ENCODE peak calls at places on chromosome X, in six cellular contexts. F is right lobe of liver, G is breast epithelium, U is body of pancreas, J is choroid plexus epithelial cell, W is pancreas. X is an unnamed sample.
A peak's percentile ranks its signal among the peaks of the same experiment; 100 is the strongest.

GRCh38 chrX:20906571-20906970 is 467.6 kb upstream of the CNKSR2 start:
- DNase-seq in F (no peak), G (no peak), U (no peak), J (no peak), W (no peak), X (no peak)

GRCh38 chrX:39821011-39821708 is 276.6 kb downstream of the BCOR start:
- DNase-seq in F (no peak), G (no peak), U (peak; percentile 26), J (no peak), W (peak; percentile 66), X (no peak)

GRCh38 chrX:123731987-123732678 is 719 bp downstream of the THOC2 start:
- DNase-seq in F (peak; percentile 61), G (peak; percentile 50), U (no peak), J (peak; percentile 14), W (peak; percentile 63), X (no peak)

GRCh38 chrX:24294619-24295018 is 19.2 kb downstream of the SUPT20HL2 start:
- DNase-seq in F (no peak), G (no peak), U (no peak), J (peak; percentile 45), W (no peak), X (peak; percentile 39)

GRCh38 chrX:155027509-155028066 is 944 bp downstream of the FUNDC2 start:
- DNase-seq in F (no peak), G (no peak), U (peak; percentile 30), J (peak; percentile 89), W (no peak), X (peak; percentile 49)

GRCh38 chrX:10904220-10904619 is 206.9 kb upstream of the HCCS start:
- DNase-seq in F (no peak), G (no peak), U (no peak), J (no peak), W (no peak), X (peak; percentile 31)

GRCh38 chrX:34893741-34894140 is 48.9 kb upstream of the FAM47B start:
- DNase-seq in F (no peak), G (no peak), U (no peak), J (no peak), W (no peak), X (no peak)

GRCh38 chrX:17442898-17443297 is 67.9 kb downstream of the NHS start:
- DNase-seq in F (no peak), G (no peak), U (no peak), J (peak; percentile 15), W (no peak), X (peak; percentile 32)

GRCh38 chrX:49878834-49879655 is at the start of gene USP27X:
- DNase-seq in F (peak; percentile 85), G (peak; percentile 70), U (peak; percentile 78), J (peak; percentile 83), W (peak; percentile 83), X (peak; percentile 82)

GRCh38 chrX:15055146-15055930 is 182.1 kb downstream of the MOSPD2 start:
- DNase-seq in F (no peak), G (no peak), U (no peak), J (peak; percentile 2), W (no peak), X (peak; percentile 59)

GRCh38 chrX:149207518-149207917 is 297.6 kb downstream of the IDS start:
- DNase-seq in F (no peak), G (no peak), U (no peak), J (no peak), W (no peak), X (no peak)

GRCh38 chrX:18833071-18833731 is 125.8 kb downstream of the PPEF1 start:
- DNase-seq in F (peak; percentile 80), G (no peak), U (peak; percentile 19), J (peak; percentile 12), W (no peak), X (no peak)

GRCh38 chrX:28177202-28177601 is 196.0 kb upstream of the DCAF8L1 start:
- DNase-seq in F (peak; percentile 31), G (no peak), U (no peak), J (no peak), W (no peak), X (no peak)

GRCh38 chrX:10676239-10676971 is 56.0 kb upstream of the MID1 start:
- DNase-seq in F (no peak), G (no peak), U (no peak), J (no peak), W (no peak), X (no peak)

GRCh38 chrX:5823861-5824260 is 404.8 kb downstream of the NLGN4X start:
- DNase-seq in F (no peak), G (no peak), U (no peak), J (no peak), W (no peak), X (no peak)

GRCh38 chrX:78119521-78120227 is 15.6 kb downstream of the PGK1 start:
- DNase-seq in F (no peak), G (no peak), U (no peak), J (peak; percentile 20), W (no peak), X (no peak)
- TF ChIP-seq CTCF in F (peak; percentile 43), G (no peak), U (peak; percentile 28), J (peak; percentile 38), W (no peak), X (peak; percentile 14)

DNA sequence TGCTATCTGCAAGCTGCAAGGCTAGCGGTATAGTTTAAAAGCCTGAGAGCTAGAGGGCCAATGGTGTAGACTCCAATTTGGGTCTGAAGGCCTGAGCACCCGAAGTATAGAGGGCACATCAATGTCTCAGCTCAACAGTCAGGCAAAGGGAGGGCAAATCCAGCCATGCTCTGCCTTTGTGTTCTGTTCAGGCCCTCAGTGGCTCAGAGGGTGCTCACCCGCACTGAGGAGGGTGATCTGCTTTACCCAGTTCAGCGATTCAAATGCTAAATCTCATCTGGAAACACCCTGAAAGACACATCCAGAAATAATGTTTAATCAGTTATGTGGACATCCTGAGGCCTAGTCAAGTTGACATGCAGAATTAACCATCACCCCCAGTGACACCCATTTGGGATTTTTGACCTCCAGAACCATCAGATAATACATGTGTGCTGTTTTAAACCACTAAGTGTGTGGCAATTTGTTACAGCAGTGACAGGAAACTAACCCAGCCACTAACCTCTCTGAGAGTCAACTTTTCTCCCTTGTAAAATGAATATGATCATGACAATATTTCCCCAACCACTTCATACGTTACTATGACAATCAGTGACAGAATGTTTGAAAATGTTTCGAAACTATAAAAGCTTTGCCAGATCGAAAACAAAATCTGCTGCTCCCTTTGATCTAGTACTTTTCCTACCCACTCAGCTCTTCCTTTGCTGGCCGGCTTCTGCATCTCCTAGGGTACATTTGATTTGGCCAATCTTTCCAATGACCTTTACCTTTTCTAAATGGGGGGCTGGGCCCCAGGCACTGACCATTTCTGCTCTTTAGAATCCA is 8.4 kb upstream of the TBL1X start:
- DNase-seq in F (no peak), G (no peak), U (no peak), J (no peak), W (no peak), X (no peak)
- TF ChIP-seq CTCF in F (no peak), G (no peak), U (no peak), J (no peak), W (no peak), X (no peak)

GRCh38 chrX:108132034-108132433 is 40.5 kb downstream of the ATG4A start:
- DNase-seq in F (no peak), G (no peak), U (peak; percentile 16), J (no peak), W (no peak), X (no peak)

GRCh38 chrX:108138814-108139213 is 47.2 kb downstream of the ATG4A start:
- DNase-seq in F (no peak), G (no peak), U (no peak), J (no peak), W (no peak), X (no peak)

GRCh38 chrX:108131471-108131870 is 39.9 kb downstream of the ATG4A start:
- DNase-seq in F (no peak), G (no peak), U (no peak), J (no peak), W (no peak), X (peak; percentile 10)

GRCh38 chrX:108130889-108131288 is 39.3 kb downstream of the ATG4A start:
- DNase-seq in F (no peak), G (no peak), U (no peak), J (no peak), W (no peak), X (no peak)

GRCh38 chrX:108134724-108135123 is 43.1 kb downstream of the ATG4A start:
- DNase-seq in F (no peak), G (no peak), U (no peak), J (no peak), W (no peak), X (no peak)
- TF ChIP-seq CTCF in F (no peak), G (no peak), U (no peak), J (peak; percentile 7), W (no peak), X (no peak)

DNA sequence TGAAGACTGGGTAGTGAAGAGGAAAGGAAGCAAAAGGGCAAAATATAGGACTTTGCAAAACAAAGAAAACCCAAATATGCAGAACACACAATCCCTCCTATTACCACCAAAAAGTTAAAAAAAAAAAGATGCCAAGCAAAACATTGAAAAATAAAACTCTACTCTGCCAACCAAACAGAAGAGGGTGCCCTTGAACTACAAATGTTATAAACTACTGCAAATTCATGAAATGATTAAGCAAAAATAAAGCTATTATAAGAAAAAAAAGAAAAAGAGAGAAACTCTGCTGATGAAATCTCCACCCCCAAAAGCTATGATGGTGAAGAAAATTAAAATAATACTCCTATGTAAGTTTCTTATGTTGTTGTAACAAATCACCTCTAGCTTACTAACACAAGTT is 168.5 kb upstream of the STK26 start:
- DNase-seq in F (no peak), G (no peak), U (no peak), J (peak; percentile 4), W (no peak), X (no peak)
- TF ChIP-seq CTCF in F (peak; percentile 0), G (no peak), U (peak; percentile 2), J (no peak), W (no peak), X (peak; percentile 23)

GRCh38 chrX:111005151-111005550 is 90.8 kb upstream of the PAK3 start:
- DNase-seq in F (no peak), G (no peak), U (no peak), J (no peak), W (no peak), X (no peak)

GRCh38 chrX:111009256-111009655 is 86.7 kb upstream of the PAK3 start:
- DNase-seq in F (no peak), G (no peak), U (no peak), J (no peak), W (no peak), X (no peak)

GRCh38 chrX:111008126-111008525 is 87.9 kb upstream of the PAK3 start:
- DNase-seq in F (no peak), G (no peak), U (no peak), J (no peak), W (no peak), X (no peak)

GRCh38 chrX:111006119-111006518 is 89.9 kb upstream of the PAK3 start:
- DNase-seq in F (no peak), G (no peak), U (no peak), J (no peak), W (no peak), X (no peak)

DNA sequence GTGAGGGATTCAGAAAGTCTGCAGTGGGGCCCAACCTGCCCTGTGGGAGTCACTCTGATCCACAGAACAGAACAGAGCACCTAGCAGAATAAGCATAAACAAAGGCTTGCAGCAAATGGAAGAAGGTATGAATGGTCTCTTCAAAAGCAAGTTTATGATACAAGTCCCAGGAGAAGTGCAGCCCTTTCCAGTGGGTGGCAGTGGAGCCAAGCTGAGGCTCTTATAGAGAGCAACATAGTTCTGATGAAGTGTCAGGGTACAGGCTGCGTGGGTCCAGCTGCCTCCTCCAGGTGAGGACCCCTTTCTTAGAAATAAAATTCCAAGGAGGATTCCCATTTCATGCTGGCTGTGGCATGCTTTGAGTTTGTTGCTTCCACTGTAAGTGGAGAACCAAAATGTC is 88.8 kb upstream of the PAK3 start:
- DNase-seq in F (no peak), G (no peak), U (no peak), J (no peak), W (no peak), X (no peak)
- TF ChIP-seq CTCF in F (no peak), G (no peak), U (peak; percentile 36), J (no peak), W (no peak), X (no peak)

X was measured in HFFc6.